ENCODE peak calls at places on chromosomes 7 and 10, in five cellular contexts. J is neural crest cell; R is DMS153; S is activated naive CD4-positive, alpha-beta T cell treated with anti-CD3 and anti-CD28 coated beads for 36 hours; O is NCI-H774. F is an unnamed sample.

GRCh38 chr7:128454808-128455555 is 696 bp upstream of the HILPDA start:
- DNase-seq in J (no peak), R (no peak), S (no peak), O (no peak), F (no peak)

GRCh38 chr7:30853576-30853975 is 58.1 kb upstream of the AQP1 start:
- DNase-seq in J (no peak), R (no peak), S (no peak), O (no peak), F (no peak)

GRCh38 chr10:105542401-105542800 is 901.3 kb downstream of the SORCS3 start:
- DNase-seq in J (no peak), R (no peak), S (no peak), O (no peak), F (no peak)

GRCh38 chr7:134752006-134752760 is 27.3 kb upstream of the CALD1 start:
- DNase-seq in J (no peak), R (no peak), S (no peak), O (no peak), F (no peak)

GRCh38 chr7:64849250-64849923 is 53.7 kb upstream of the ZNF273 start:
- DNase-seq in J (no peak), R (peak), S (no peak), O (peak), F (no peak)

GRCh38 chr10:104334965-104335650 is 3.2 kb downstream of the ITPRIP start:
- DNase-seq in J (no peak), R (peak), S (no peak), O (no peak), F (no peak)

GRCh38 chr10:10094700-10095099 is 923.0 kb upstream of the CELF2 start:
- DNase-seq in J (no peak), R (no peak), S (no peak), O (no peak), F (no peak)

GRCh38 chr7:37510043-37510634 is 61.5 kb upstream of the ELMO1 start:
- DNase-seq in J (no peak), R (no peak), S (peak), O (no peak), F (no peak)

GRCh38 chr10:24519950-24520349 is 203.7 kb downstream of the ARHGAP21 start:
- DNase-seq in J (no peak), R (no peak), S (peak), O (no peak), F (no peak)

GRCh38 chr10:22319559-22320558 is 1.0 kb upstream of the BMI1 start:
- DNase-seq in J (no peak), R (no peak), S (no peak), O (no peak), F (no peak)

GRCh38 chr10:3975016-3975415 is 190.0 kb upstream of the KLF6 start:
- DNase-seq in J (no peak), R (no peak), S (no peak), O (no peak), F (no peak)

GRCh38 chr7:87219545-87220025 is at the start of gene TMEM243:
- DNase-seq in J (peak), R (no peak), S (peak), O (peak), F (no peak)

GRCh38 chr10:7950981-7951847 is 103.3 kb upstream of the GATA3 start:
- DNase-seq in J (no peak), R (no peak), S (no peak), O (no peak), F (no peak)

GRCh38 chr10:124390788-124391187 is 27.9 kb downstream of the OAT start:
- DNase-seq in J (no peak), R (no peak), S (no peak), O (no peak), F (no peak)

GRCh38 chr10:31404640-31405039 is 85.6 kb downstream of the ZEB1 start:
- DNase-seq in J (no peak), R (no peak), S (no peak), O (no peak), F (no peak)

GRCh38 chr7:149414745-149415390 is 46.0 kb downstream of the ZNF777 start:
- DNase-seq in J (peak), R (no peak), S (peak), O (no peak), F (no peak)

GRCh38 chr10:22611425-22612111 is 102.8 kb downstream of the PIP4K2A start:
- DNase-seq in J (no peak), R (no peak), S (peak), O (no peak), F (no peak)

GRCh38 chr7:48636391-48637015 is 287.8 kb upstream of the CDC14C start:
- DNase-seq in J (no peak), R (peak), S (no peak), O (no peak), F (no peak)

GRCh38 chr7:74527842-74528241 is 74.1 kb downstream of the GTF2IRD1 start:
- DNase-seq in J (no peak), R (peak), S (no peak), O (no peak), F (no peak)

GRCh38 chr10:50417906-50418697 is 166.8 kb upstream of the ASAH2 start:
- DNase-seq in J (peak), R (no peak), S (peak), O (no peak), F (no peak)

GRCh38 chr7:55593515-55594318 is 21.4 kb upstream of the VOPP1 start:
- DNase-seq in J (peak), R (no peak), S (peak), O (peak), F (no peak)

GRCh38 chr7:22452142-22452763 is 47.7 kb downstream of the STEAP1B start:
- DNase-seq in J (peak), R (no peak), S (peak), O (no peak), F (no peak)

GRCh38 chr7:140923358-140924006 is 1.2 kb downstream of the BRAF start:
- DNase-seq in J (no peak), R (no peak), S (no peak), O (no peak), F (no peak)

GRCh38 chr10:128306966-128307365 is 180.7 kb upstream of the MKI67 start:
- DNase-seq in J (no peak), R (no peak), S (no peak), O (no peak), F (no peak)

GRCh38 chr10:97311106-97311615 is 7.9 kb upstream of the FRAT1 start:
- DNase-seq in J (no peak), R (no peak), S (no peak), O (no peak), F (no peak)